ENCODE peak calls at places on chromosomes 13 and 19, in six cellular contexts. O is Peyer's patch, N is heart right ventricle, Y is endothelial cell of umbilical vein, Z is testis, E is cardiac muscle cell. K is an unnamed sample.

GRCh38 chr13:95411641-95412040 is 110.4 kb upstream of the ABCC4 start:
- DNase-seq in Y (no peak), N (no peak), Z (no peak), E (peak), O (no peak), K (no peak)

GRCh38 chr19:56973713-56974553 is 133.4 kb upstream of the PEG3 start:
- DNase-seq in O (no peak), N (no peak), Y (no peak), E (no peak), Z (peak), K (no peak)

GRCh38 chr13:39684531-39685137 is 29.2 kb downstream of the COG6 start:
- DNase-seq in N (no peak), O (no peak), Z (no peak), Y (peak), E (peak), K (no peak)

GRCh38 chr13:44932171-44932849 is 57.0 kb downstream of the NUFIP1 start:
- DNase-seq in O (no peak), Z (no peak), Y (no peak), E (no peak), N (no peak), K (no peak)

GRCh38 chr19:13053761-13054604 is 48.7 kb downstream of the LYL1 start:
- DNase-seq in E (peak), Y (peak), O (no peak), N (peak), Z (peak), K (peak)

GRCh38 chr13:52405767-52406494 is at the start of gene THSD1:
- DNase-seq in Y (peak), Z (no peak), N (peak), E (peak), O (no peak), K (peak)

GRCh38 chr13:86585826-86586225 is 786.6 kb upstream of the SLITRK6 start:
- DNase-seq in O (no peak), Y (no peak), Z (peak), E (peak), N (peak), K (peak)

GRCh38 chr13:89066868-89067466 is 1395.8 kb downstream of the SLITRK5 start:
- DNase-seq in Y (no peak), N (no peak), E (peak), Z (peak), O (no peak), K (no peak)

GRCh38 chr13:99610702-99611289 is 109.5 kb downstream of the TM9SF2 start:
- DNase-seq in E (no peak), N (no peak), Z (no peak), Y (no peak), O (no peak), K (no peak)

GRCh38 chr13:41597348-41598041 is 140.1 kb downstream of the RGCC start:
- DNase-seq in N (no peak), E (no peak), Y (no peak), O (no peak), Z (no peak), K (no peak)

GRCh38 chr13:83733293-83733692 is 149.0 kb downstream of the SLITRK1 start:
- DNase-seq in Y (no peak), E (no peak), N (no peak), Z (no peak), O (no peak), K (no peak)

GRCh38 chr19:16566161-16566560 is 6.1 kb downstream of the SLC35E1 start:
- DNase-seq in E (no peak), Y (peak), O (peak), N (no peak), Z (no peak), K (no peak)

GRCh38 chr19:5891938-5892771 is 11.4 kb downstream of the NDUFA11 start:
- DNase-seq in E (peak), O (no peak), Z (no peak), N (no peak), Y (peak), K (no peak)

GRCh38 chr13:99989376-99990044 is 7.9 kb downstream of the ZIC2 start:
- DNase-seq in Y (no peak), E (no peak), N (no peak), O (no peak), Z (no peak), K (no peak)

GRCh38 chr13:24618219-24618955 is 61.8 kb upstream of the ATP12A start:
- DNase-seq in Y (no peak), Z (no peak), O (peak), N (no peak), E (no peak), K (no peak)

GRCh38 chr19:48194041-48194871 is 23.8 kb downstream of the ZSWIM9 start:
- DNase-seq in N (no peak), Y (no peak), E (peak), O (no peak), Z (no peak), K (no peak)

GRCh38 chr19:10430505-10431253 is 10.3 kb downstream of the PDE4A start:
- DNase-seq in E (peak), Y (no peak), O (no peak), Z (no peak), N (peak), K (no peak)

GRCh38 chr19:32924200-32924599 is 47.6 kb downstream of the CEP89 start:
- DNase-seq in E (peak), Y (no peak), N (no peak), O (no peak), Z (no peak), K (no peak)

GRCh38 chr13:38905861-38906260 is 84.8 kb downstream of the STOML3 start:
- DNase-seq in O (no peak), N (no peak), Z (no peak), Y (no peak), E (no peak), K (no peak)

GRCh38 chr19:3098515-3099346 is 4.6 kb downstream of the GNA11 start:
- DNase-seq in E (peak), N (peak), O (peak), Z (peak), Y (peak), K (no peak)

DNA sequence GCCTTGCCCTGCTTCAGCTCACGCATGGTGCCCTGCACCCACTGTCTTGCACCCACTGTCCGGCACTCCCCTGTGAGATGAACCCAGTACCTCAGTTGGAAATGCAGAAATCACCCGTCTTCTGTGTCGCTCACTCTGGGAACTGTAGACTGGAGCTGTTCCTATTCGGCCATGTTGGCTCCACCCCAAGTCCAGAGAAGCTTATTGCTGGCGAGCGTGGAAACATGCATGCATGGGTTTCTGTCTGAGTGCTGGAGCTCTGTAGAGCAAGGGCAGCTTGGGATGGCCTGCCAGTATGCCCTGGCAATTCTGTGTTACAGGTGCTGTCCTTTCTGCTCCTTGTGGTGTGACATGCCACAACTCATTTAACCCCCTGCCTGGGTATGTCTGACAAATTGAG is 152.8 kb downstream of the SHISA2 start:
- DNase-seq in O (no peak), Z (no peak), E (no peak), N (no peak), Y (no peak), K (no peak)
- TF ChIP-seq CTCF in O (no peak), Z (no peak), E (no peak), N (no peak), Y (no peak), K (no peak)

DNA sequence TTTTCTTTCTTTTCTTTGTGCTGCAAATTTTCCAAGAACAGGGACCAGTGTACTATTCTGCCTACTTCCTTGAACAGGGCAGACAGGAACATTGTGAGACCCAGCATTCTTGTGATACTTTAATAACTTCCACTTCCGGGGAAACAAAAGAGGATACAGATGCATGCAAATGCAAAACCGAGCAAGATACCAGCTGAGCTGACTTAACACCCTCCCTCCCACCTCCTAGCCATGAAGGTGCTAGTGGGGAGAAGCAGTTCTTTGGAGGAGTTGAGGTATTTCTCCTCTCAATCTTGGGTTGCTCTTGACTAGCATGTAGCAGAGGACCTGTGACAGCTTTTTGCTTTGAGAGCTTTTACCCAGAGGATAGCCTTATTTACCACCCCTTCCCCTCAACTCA is 111.2 kb downstream of the KLF5 start:
- DNase-seq in Z (no peak), Y (no peak), N (no peak), E (no peak), O (no peak), K (no peak)
- TF ChIP-seq CTCF in Z (no peak), Y (no peak), N (no peak), E (no peak), O (no peak), K (no peak)

GRCh38 chr13:80962173-80962572 is 621.2 kb upstream of the SPRY2 start:
- DNase-seq in Z (no peak), N (no peak), Y (peak), E (no peak), O (no peak), K (no peak)

GRCh38 chr13:80965097-80965496 is 624.2 kb upstream of the SPRY2 start:
- DNase-seq in Y (no peak), Z (no peak), N (no peak), O (no peak), E (no peak), K (no peak)

GRCh38 chr13:80957019-80957650 is 616.2 kb upstream of the SPRY2 start:
- DNase-seq in N (no peak), Z (no peak), Y (peak), E (no peak), O (no peak), K (no peak)

GRCh38 chr13:80962855-80963254 is 621.9 kb upstream of the SPRY2 start:
- DNase-seq in E (peak), Y (peak), N (no peak), O (no peak), Z (no peak), K (no peak)
- TF ChIP-seq CTCF in E (peak), Y (no peak), N (no peak), O (no peak), Z (no peak), K (no peak)

DNA sequence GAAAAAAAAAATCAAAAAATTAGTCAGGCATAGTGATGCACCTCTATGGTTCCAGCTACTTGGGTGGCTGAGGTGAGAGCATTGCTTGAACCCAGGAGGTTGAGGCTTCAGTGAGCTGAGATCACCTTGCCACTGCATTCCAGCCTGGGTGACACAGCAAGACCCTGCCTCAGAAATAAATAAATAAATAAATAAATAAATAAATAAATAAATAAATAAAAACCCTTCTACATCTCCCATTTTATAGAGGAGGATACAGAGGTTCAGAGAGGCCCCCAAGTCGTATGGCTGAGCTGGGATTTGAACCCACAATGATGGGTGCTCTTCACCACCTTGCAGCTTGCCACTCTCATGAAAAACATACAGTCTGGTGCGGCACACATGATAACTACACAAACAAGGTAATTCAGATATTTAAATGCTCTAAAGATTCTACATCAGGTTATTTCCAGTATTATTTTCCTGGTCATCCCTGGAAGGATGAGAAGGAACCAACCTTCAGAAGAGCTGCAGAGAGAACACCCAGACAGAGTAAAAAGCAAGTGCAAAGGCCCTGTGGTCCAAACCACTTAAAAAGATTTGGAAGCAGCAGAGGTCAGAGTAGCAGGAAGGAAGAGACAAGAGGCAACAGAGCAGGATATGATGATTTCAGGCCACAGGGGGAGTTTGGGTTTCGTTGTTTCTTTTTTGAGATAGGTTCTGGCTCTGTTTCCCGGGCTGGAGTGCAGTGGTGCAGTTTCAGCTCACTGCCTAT is 29.2 kb upstream of the OR1M1 start:
- DNase-seq in E (no peak), Y (no peak), Z (no peak), N (no peak), O (no peak), K (no peak)
- TF ChIP-seq CTCF in E (no peak), Y (no peak), Z (no peak), N (no peak), O (no peak), K (no peak)